ENCODE peak calls at places on chromosomes 13 and 19, in eight cellular contexts. T, D, S, W, O, F, U and M are unnamed samples.

GRCh38 chr13:106714271-106714670 is 146.3 kb upstream of the ARGLU1 start:
- DNase-seq in O (no peak), W (no peak), T (no peak), S (no peak), D (no peak), F (no peak), U (no peak), M (no peak)

GRCh38 chr19:17869114-17869608 is 2.6 kb upstream of the SLC5A5 start:
- DNase-seq in D (no peak), S (no peak), F (no peak), T (no peak), O (no peak), W (no peak), U (no peak), M (no peak)

GRCh38 chr13:24927810-24928404 is 163.9 kb downstream of the RNF17 start:
- DNase-seq in W (no peak), F (no peak), O (no peak), U (no peak), T (no peak), S (peak; percentile 22), D (no peak), M (no peak)

GRCh38 chr19:13606156-13606555 is 99.9 kb upstream of the CACNA1A start:
- DNase-seq in T (no peak), S (no peak), D (no peak), O (no peak), U (no peak), W (no peak), F (no peak), M (no peak)

GRCh38 chr13:24671367-24672117 is 8.7 kb upstream of the ATP12A start:
- DNase-seq in D (no peak), W (peak; percentile 85), U (peak; percentile 47), O (no peak), S (peak; percentile 30), F (peak; percentile 78), T (peak; percentile 72), M (peak; percentile 85)

GRCh38 chr13:77896536-77896935 is 22.1 kb downstream of the EDNRB start:
- DNase-seq in F (peak; percentile 95), S (no peak), O (no peak), T (no peak), D (no peak), W (no peak), U (no peak), M (no peak)

GRCh38 chr13:110177790-110178189 is 129.2 kb downstream of the COL4A1 start:
- DNase-seq in U (no peak), D (no peak), T (no peak), W (no peak), S (no peak), F (no peak), O (no peak), M (no peak)

GRCh38 chr13:74105871-74106270 is 28.3 kb downstream of the KLF12 start:
- DNase-seq in S (no peak), D (no peak), U (no peak), F (no peak), T (no peak), O (no peak), W (no peak), M (no peak)

GRCh38 chr13:73092831-73093230 is 34.0 kb downstream of the KLF5 start:
- DNase-seq in S (no peak), W (no peak), U (no peak), F (no peak), D (no peak), T (no peak), O (no peak), M (no peak)

GRCh38 chr19:18173572-18174294 is at the start of gene IFI30:
- DNase-seq in W (no peak), D (no peak), F (peak; percentile 39), O (peak; percentile 96), S (peak; percentile 89), U (peak; percentile 71), T (peak; percentile 73), M (no peak)

GRCh38 chr13:109610517-109610916 is 175.9 kb downstream of the IRS2 start:
- DNase-seq in U (peak; percentile 28), W (no peak), F (peak; percentile 23), D (no peak), S (peak; percentile 47), T (peak; percentile 36), O (peak; percentile 48), M (no peak)

GRCh38 chr13:76816394-76816793 is 69.8 kb downstream of the KCTD12 start:
- DNase-seq in W (no peak), F (no peak), T (no peak), S (no peak), O (no peak), U (no peak), D (no peak), M (no peak)

GRCh38 chr19:45952691-45953505 is 20.8 kb downstream of the NOVA2 start:
- DNase-seq in T (no peak), U (peak; percentile 59), F (peak; percentile 72), S (peak; percentile 30), D (no peak), W (no peak), O (peak; percentile 35), M (peak; percentile 30)

GRCh38 chr19:45862271-45862563 is 730 bp downstream of the SYMPK start:
- DNase-seq in O (no peak), F (no peak), U (no peak), W (no peak), D (no peak), S (no peak), T (no peak), M (no peak)

GRCh38 chr19:10923503-10924076 is 4.8 kb downstream of the YIPF2 start:
- DNase-seq in T (no peak), F (no peak), D (no peak), U (no peak), S (no peak), O (no peak), W (no peak), M (no peak)

GRCh38 chr13:75938811-75939525 is 302.8 kb downstream of the LMO7 start:
- DNase-seq in O (no peak), W (no peak), F (peak; percentile 3), S (no peak), D (no peak), U (no peak), T (no peak), M (no peak)

GRCh38 chr19:50869479-50869878 is 3.8 kb upstream of the KLK2 start:
- DNase-seq in O (no peak), F (no peak), S (no peak), U (no peak), D (no peak), W (no peak), T (no peak), M (no peak)

GRCh38 chr19:2003901-2004300 is 11.6 kb downstream of the BTBD2 start:
- DNase-seq in W (no peak), D (no peak), F (no peak), S (no peak), O (no peak), U (no peak), T (no peak), M (no peak)

GRCh38 chr13:44786724-44787123 is 202.5 kb downstream of the NUFIP1 start:
- DNase-seq in D (no peak), T (no peak), S (no peak), U (no peak), O (no peak), F (peak; percentile 50), W (no peak), M (no peak)

GRCh38 chr19:50739132-50739746 is 16.1 kb downstream of the CLEC11A start:
- DNase-seq in O (no peak), W (no peak), F (no peak), U (no peak), D (no peak), T (no peak), S (no peak), M (no peak)

GRCh38 chr19:19343016-19343362 is 22.4 kb downstream of the MAU2 start:
- DNase-seq in U (no peak), T (no peak), S (no peak), F (no peak), D (no peak), W (no peak), O (no peak), M (no peak)
- TF ChIP-seq CTCF in U (no peak), T (no peak), S (no peak), F (no peak), D (no peak), W (no peak), O (no peak), M (no peak)

DNA sequence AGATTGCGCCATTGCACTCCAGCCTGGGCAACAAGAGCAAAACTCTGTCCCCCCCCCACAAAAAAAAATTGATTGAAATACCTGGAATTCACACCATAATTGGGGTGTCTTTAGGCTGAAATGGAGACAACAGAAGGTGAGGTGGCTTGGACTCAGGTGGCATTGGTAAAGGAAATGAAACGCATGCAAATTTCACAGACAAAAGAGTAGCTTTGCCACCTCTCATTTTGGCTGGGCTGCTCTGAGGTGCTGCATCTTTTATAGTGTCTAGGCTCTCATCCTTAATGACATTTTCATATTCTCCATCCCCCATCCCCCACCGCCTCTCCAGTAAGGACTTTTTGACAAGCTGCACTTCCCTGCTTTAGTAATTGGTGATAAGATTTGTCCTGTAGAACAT is 6.9 kb downstream of the UBE2L5 start:
- DNase-seq in F (no peak), D (no peak), U (no peak), W (no peak), O (no peak), T (no peak), S (no peak), M (no peak)
- TF ChIP-seq CTCF in F (no peak), D (no peak), U (no peak), W (no peak), O (no peak), T (no peak), S (no peak), M (no peak)

GRCh38 chr19:56821675-56822074 is 18.9 kb downstream of the PEG3 start:
- DNase-seq in U (no peak), F (no peak), W (no peak), O (no peak), S (no peak), T (no peak), D (no peak), M (no peak)

GRCh38 chr19:56823956-56824355 is 16.6 kb downstream of the PEG3 start:
- DNase-seq in F (no peak), U (no peak), W (no peak), T (no peak), O (no peak), D (no peak), S (no peak), M (no peak)

GRCh38 chr19:56822755-56823154 is 17.8 kb downstream of the PEG3 start:
- DNase-seq in U (no peak), D (no peak), T (no peak), F (no peak), S (no peak), O (no peak), W (no peak), M (no peak)

GRCh38 chr19:56823417-56823816 is 17.1 kb downstream of the PEG3 start:
- DNase-seq in S (no peak), F (no peak), W (no peak), O (no peak), D (no peak), U (no peak), T (no peak), M (no peak)

GRCh38 chr19:56821209-56821608 is 19.3 kb downstream of the PEG3 start:
- DNase-seq in U (no peak), D (no peak), F (no peak), W (no peak), S (no peak), O (no peak), T (no peak), M (no peak)
- TF ChIP-seq CTCF in U (no peak), D (no peak), F (no peak), W (no peak), S (no peak), O (no peak), T (no peak), M (no peak)

GRCh38 chr19:53947624-53948023 is 15.1 kb upstream of the CACNG8 start:
- DNase-seq in S (no peak), O (no peak), F (peak; percentile 36), U (peak; percentile 41), T (no peak), W (no peak), D (no peak), M (no peak)
- TF ChIP-seq CTCF in S (no peak), O (no peak), F (peak; percentile 36), U (no peak), T (no peak), W (no peak), D (no peak), M (peak; percentile 29)